ENCODE peak calls at places on chromosomes 16 and 17, in five cellular contexts. J is A549, H is adrenal gland, F is colonic mucosa, Z is right lobe of liver. I is an unnamed sample. For H3K9me3, the result is how much of the 10 kb centered on the place peaks cover.

GRCh38 chr16:82756283-82756599 is 129.5 kb downstream of the CDH13 start:
- DNase-seq in J (no peak), H (no peak), F (no peak), Z (no peak), I (no peak)

GRCh38 chr16:86298166-86299131 is 211.9 kb upstream of the FOXF1 start:
- DNase-seq in J (no peak), H (no peak), F (no peak), Z (no peak), I (no peak)

GRCh38 chr17:48799069-48799710 is 17.8 kb downstream of the TTLL6 start:
- DNase-seq in J (no peak), H (no peak), F (peak), Z (peak), I (no peak)

GRCh38 chr17:83005639-83006038 is 73.8 kb upstream of the METRNL start:
- DNase-seq in J (no peak), H (no peak), F (no peak), Z (no peak), I (no peak)

GRCh38 chr17:50283714-50284432 is 9.6 kb downstream of the TMEM92 start:
- DNase-seq in J (no peak), H (no peak), F (no peak), Z (peak), I (no peak)

GRCh38 chr16:2091722-2092620 is 43.7 kb downstream of the PKD1 start:
- DNase-seq in J (no peak), H (no peak), F (peak), Z (no peak), I (no peak)

GRCh38 chr17:48576479-48577309 is 1.5 kb downstream of the HOXB4 start:
- DNase-seq in J (no peak), H (peak), F (no peak), Z (no peak), I (no peak)

GRCh38 chr17:31294231-31294630 is 2.8 kb downstream of the OMG start:
- DNase-seq in J (no peak), H (no peak), F (no peak), Z (no peak), I (no peak)

GRCh38 chr16:46607529-46607928 is 13.7 kb downstream of the SHCBP1 start:
- DNase-seq in J (peak), H (no peak), F (no peak), Z (no peak), I (no peak)

GRCh38 chr16:54326266-54326662 is 39.7 kb upstream of the IRX3 start:
- DNase-seq in J (no peak), H (no peak), F (no peak), Z (no peak), I (no peak)

GRCh38 chr16:56869513-56870270 is 4.7 kb downstream of the SLC12A3 start:
- DNase-seq in J (peak), H (no peak), F (no peak), Z (no peak), I (no peak)

GRCh38 chr17:491086-492014 is 138.7 kb upstream of the RPH3AL start:
- DNase-seq in J (peak), H (peak), F (peak), Z (peak), I (peak)

GRCh38 chr17:31319253-31319661 is 2.2 kb downstream of the EVI2A start:
- DNase-seq in J (no peak), H (no peak), F (no peak), Z (no peak), I (no peak)

GRCh38 chr16:88387941-88388627 is 5.3 kb downstream of the ZNF469 start:
- DNase-seq in J (peak), H (peak), F (peak), Z (no peak), I (no peak)

GRCh38 chr17:30600062-30600829 is 123.0 kb downstream of the GOSR1 start:
- DNase-seq in J (peak), H (peak), F (peak), Z (peak), I (peak)

GRCh38 chr17:77952368-77952767 is 6.1 kb upstream of the TNRC6C start:
- DNase-seq in J (no peak), H (no peak), F (no peak), Z (no peak), I (no peak)

GRCh38 chr16:88467433-88468051 is 14.5 kb downstream of the ZFPM1 start:
- DNase-seq in J (no peak), H (no peak), F (no peak), Z (no peak), I (no peak)

GRCh38 chr16:67842509-67843342 is 606 bp downstream of the THAP11 start:
- DNase-seq in J (no peak), H (peak), F (peak), Z (peak), I (peak)

GRCh38 chr17:1376061-1376460 is 24.0 kb downstream of the YWHAE start:
- DNase-seq in J (no peak), H (no peak), F (no peak), Z (no peak), I (no peak)

GRCh38 chr17:30550512-30551273 is 73.5 kb downstream of the GOSR1 start:
- DNase-seq in J (no peak), H (no peak), F (no peak), Z (no peak), I (no peak)

GRCh38 chr17:42212382-42212781 is 18.1 kb upstream of the GHDC start:
- DNase-seq in J (no peak), H (no peak), F (no peak), Z (no peak), I (no peak)

GRCh38 chr17:82050152-82050760 is 1.4 kb downstream of the RFNG start:
- DNase-seq in J (no peak), H (no peak), F (no peak), Z (no peak), I (no peak)

GRCh38 chr16:7025616-7026190 is 306.9 kb upstream of the RBFOX1 start:
- DNase-seq in J (peak), H (peak), F (peak), Z (peak), I (no peak)

GRCh38 chr16:87207965-87208364 is 109.2 kb downstream of the C16orf95 start:
- DNase-seq in J (no peak), H (no peak), F (no peak), Z (no peak), I (no peak)

GRCh38 chr17:12983986-12984932 is 33.6 kb downstream of the ELAC2 start:
- DNase-seq in J (no peak), H (peak), F (peak), Z (peak), I (no peak)

GRCh38 chr17:50052241-50052788 is 3.6 kb upstream of the ITGA3 start:
- DNase-seq in J (no peak), H (no peak), F (peak), Z (no peak), I (no peak)

GRCh38 chr17:38341035-38341721 is 2.6 kb downstream of the GPR179 start:
- DNase-seq in J (no peak), H (peak), F (peak), Z (peak), I (no peak)

GRCh38 chr16:1964046-1964505 is 550 bp downstream of the RPS2 start:
- DNase-seq in J (no peak), H (peak), F (peak), Z (no peak), I (no peak)

GRCh38 chr17:38584350-38584925 is 21.3 kb downstream of the SRCIN1 start:
- DNase-seq in J (peak), H (peak), F (peak), Z (peak), I (no peak)

GRCh38 chr17:38428150-38428642 is at the start of gene ARHGAP23:
- DNase-seq in J (peak), H (peak), F (peak), Z (peak), I (peak)

GRCh38 chr17:74295625-74296547 is 21.9 kb downstream of the DNAI2 start:
- DNase-seq in J (no peak), H (peak), F (no peak), Z (no peak), I (no peak)

GRCh38 chr17:67016039-67016762 is 28.2 kb upstream of the CACNG1 start:
- DNase-seq in J (no peak), H (no peak), F (no peak), Z (no peak), I (no peak)

GRCh38 chr16:70746708-70747424 is 54.1 kb downstream of the VAC14 start:
- DNase-seq in J (peak), H (peak), F (peak), Z (peak), I (no peak)

GRCh38 chr17:50953831-50954601 is 87.9 kb upstream of the TOB1 start:
- DNase-seq in J (no peak), H (peak), F (no peak), Z (no peak), I (no peak)

GRCh38 chr17:76131061-76131691 is 9.9 kb downstream of the FOXJ1 start:
- DNase-seq in J (no peak), H (no peak), F (no peak), Z (no peak), I (no peak)

GRCh38 chr16:59941581-59941980 is 1207.5 kb upstream of the GOT2 start:
- DNase-seq in J (no peak), H (no peak), F (no peak), Z (no peak), I (no peak)

GRCh38 chr16:48232459-48233040 is 11.6 kb upstream of the LONP2 start:
- DNase-seq in J (no peak), H (no peak), F (no peak), Z (no peak), I (no peak)

GRCh38 chr17:60102632-60103047 is 23.9 kb upstream of the HEATR6 start:
- DNase-seq in J (peak), H (no peak), F (peak), Z (peak), I (no peak)

GRCh38 chr17:55072910-55073309 is 104.3 kb downstream of the STXBP4 start:
- DNase-seq in J (no peak), H (no peak), F (no peak), Z (no peak), I (no peak)

GRCh38 chr17:55069983-55070529 is 101.5 kb downstream of the STXBP4 start:
- DNase-seq in J (no peak), H (no peak), F (no peak), Z (no peak), I (no peak)

GRCh38 chr17:55063857-55064485 is 95.4 kb downstream of the STXBP4 start:
- DNase-seq in J (no peak), H (no peak), F (no peak), Z (no peak), I (no peak)

GRCh38 chr17:55067697-55068439 is 99.3 kb downstream of the STXBP4 start:
- DNase-seq in J (no peak), H (no peak), F (no peak), Z (no peak), I (no peak)

DNA sequence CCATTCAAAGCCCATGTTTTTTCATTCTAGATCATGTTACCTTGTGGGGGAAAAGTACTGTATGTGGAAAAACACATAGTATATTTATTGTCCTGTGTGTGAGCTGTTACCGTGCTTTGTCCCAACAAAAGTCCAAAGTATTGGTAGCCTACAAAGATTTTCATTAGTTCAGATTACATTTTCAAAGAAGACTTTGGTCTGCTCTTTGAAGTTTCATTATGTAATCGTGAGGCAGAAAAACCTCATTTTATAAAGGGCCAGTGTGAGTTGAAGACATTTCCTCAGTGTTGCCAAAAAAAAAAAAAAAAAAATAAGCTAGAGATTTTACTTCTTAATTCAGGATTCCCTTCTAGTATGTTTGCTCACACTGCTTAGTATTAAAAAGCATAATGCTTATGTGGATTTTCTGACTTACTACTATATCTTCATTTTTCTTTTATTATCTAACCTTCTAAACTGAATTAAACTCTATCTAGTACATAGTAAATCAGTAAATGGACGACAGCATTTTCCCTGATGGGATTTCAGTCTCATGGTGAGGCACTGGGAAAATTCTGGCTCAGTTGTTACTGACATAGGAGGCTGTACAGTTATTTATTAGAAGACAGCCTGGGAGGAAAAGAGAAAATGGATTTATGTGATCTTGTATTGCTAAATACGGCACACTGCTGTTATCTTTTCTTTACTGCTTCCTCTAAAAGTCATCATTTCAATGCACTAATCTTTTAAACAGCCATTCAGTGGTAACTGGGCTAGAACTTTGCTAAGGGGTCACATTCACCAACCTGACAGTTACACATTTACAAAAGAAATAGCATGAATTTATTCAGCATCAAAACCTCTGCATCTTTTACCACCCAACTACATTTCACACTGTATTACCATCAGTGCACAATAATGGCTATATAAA is 100.6 kb downstream of the STXBP4 start:
- DNase-seq in J (no peak), H (no peak), F (no peak), Z (no peak), I (no peak)
- H3K27ac ChIP-seq in J (no peak), H (no peak), F (no peak), Z (peak), I (no peak)

GRCh38 chr17:28381141-28381825 is 9.8 kb downstream of the SARM1 start:
- DNase-seq in J (no peak), H (no peak), F (peak), Z (peak), I (no peak)
- TF ChIP-seq CTCF in J (no peak), H (no peak), F (peak), Z (peak), I (no peak)

DNA sequence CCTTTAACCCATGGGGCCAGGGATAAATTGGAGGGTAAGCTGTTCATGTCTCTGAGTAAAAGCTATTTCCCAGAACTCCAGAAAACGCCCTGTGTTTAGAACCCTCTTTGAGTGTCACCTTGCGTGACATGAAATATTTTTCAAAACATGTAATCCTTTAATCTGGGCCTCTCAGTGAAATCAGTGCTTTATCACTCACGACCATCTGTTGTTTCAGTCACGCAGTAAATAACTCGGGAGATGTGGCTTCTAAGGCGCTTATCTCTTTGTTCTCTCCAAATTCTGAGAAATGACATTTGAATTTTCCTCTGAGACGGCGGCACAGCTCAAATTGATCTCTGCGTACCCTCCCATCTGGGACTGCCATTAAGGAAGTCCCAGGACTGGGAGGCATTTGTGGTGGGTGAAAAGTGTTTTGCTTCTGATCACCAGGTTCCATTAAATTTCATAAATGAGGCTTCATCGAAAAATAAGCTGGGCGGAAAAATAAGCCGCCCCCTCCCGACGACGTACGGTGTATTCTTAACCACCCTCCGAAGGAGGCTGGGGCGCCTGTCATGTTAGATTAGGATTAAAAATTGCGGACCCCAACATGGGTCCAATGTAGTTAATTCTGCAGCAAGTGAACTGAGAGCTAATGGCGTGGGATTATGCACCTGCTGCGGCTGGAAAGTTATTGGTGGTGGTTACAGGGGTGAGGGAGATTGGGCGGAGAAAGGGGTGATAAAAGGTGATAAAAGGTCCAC is 12.7 kb downstream of the WFDC1 start:
- DNase-seq in J (no peak), H (no peak), F (no peak), Z (no peak), I (no peak)
- H3K9me3 ChIP-seq in J (under half), H (under half), F (under half), Z (under half), I (under half)

DNA sequence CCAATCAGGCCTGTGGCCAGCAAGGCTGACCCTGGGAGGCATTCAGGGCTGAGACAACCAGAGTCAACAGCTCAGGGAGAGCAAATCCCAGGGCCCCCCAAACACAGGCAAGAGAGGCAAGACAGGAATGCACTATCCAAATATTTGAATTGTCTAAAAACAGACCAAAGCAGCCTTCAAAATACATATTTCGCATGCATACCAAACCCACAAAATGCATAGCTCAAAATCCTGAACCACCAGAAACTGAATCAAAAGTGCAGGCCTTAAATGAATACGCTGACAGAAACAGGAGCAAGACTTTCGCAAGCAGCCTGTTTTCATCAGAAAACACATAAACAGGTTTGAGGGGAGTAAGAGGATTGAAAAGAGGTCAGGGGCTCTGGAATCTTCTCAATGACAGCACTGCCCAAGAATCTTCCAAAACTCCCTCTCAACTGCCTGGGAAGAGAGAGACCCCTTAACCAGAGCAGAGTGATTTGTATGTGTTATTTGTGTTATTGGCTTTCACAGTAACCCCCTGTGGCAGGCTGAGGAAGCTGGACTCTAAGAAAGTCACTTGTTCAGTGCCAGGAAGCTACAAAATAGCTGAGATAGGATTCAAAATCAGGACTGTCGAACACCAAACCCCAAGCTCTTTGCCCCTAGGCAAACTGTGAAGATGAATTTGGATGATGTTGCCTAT is 213.5 kb upstream of the CDH5 start:
- DNase-seq in J (no peak), H (no peak), F (no peak), Z (no peak), I (no peak)
- H3K27ac ChIP-seq in J (no peak), H (no peak), F (no peak), Z (no peak), I (no peak)

GRCh38 chr17:28372203-28372944 is 880 bp downstream of the SARM1 start:
- DNase-seq in J (no peak), H (peak), F (no peak), Z (no peak), I (no peak)
- TF ChIP-seq CTCF in J (no peak), H (no peak), F (no peak), Z (no peak), I (no peak)

DNA sequence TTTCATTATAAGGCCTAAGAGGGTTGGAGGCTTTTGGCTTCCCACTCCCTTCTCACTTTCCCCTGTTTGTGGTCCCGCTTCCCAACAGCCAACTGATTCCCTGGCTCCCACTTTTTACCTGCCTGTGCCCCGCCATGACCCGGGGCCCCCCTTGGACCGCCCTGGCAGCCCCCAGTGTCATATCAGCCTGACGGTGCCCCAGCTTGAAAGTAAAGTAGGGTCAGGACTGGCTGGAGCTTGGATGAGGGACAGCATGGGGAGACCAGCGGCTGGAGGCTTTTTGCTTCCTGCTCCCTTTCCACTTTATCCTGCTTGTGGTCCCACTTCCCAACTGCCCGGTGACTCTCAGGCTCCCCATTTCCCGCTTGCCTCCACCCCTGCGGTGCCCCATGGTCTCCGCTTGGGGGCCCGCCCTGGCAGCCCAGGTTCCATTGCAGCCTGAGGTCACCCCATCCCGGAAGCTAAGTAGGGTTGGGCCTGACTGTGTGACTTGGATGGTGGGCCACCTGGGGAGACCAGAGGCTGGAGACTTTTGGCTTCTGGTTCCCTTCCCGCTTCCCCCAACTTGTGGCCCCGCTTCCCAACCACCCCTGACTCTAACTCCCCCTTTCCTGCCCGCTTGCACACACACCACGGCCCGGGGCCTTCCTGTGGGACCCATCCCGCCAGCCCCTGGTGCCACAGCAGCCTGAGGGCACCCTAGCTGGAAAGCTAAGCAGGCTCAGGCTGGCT is 2274.7 kb downstream of the TP53TG3F start:
- DNase-seq in J (no peak), H (no peak), F (no peak), Z (no peak), I (no peak)
- H3K9me3 ChIP-seq in J (under half), H (under half), F (under half), Z (under half), I (under half)

I was measured in CD4-positive, alpha-beta T cell.